ENCODE peak calls at places on chromosome 20, in ten cellular contexts. C is endothelial cell; B is activated CD8-positive, alpha-beta T cell treated with anti-CD3 and anti-CD28 coated beads for 36 hours; L is progenitor cell of endocrine pancreas; M is neural crest cell; D is lung; Q is osteoblast; T is mucosa of descending colon; A is A549; H is CD4-positive, alpha-beta T cell. F is an unnamed sample.

GRCh38 chr20:1468117-1468624 is 1.5 kb upstream of the NSFL1C start:
- DNase-seq in T (no peak), H (no peak), C (no peak), A (no peak), Q (no peak), B (no peak), D (no peak), M (no peak), L (no peak), F (no peak)

GRCh38 chr20:953742-954141 is 37.6 kb upstream of the ANGPT4 start:
- DNase-seq in A (peak), T (no peak), M (no peak), H (no peak), B (no peak), L (no peak), Q (no peak), D (no peak), C (peak), F (no peak)

GRCh38 chr20:63748356-63749270 is 9.0 kb downstream of the SLC2A4RG start:
- DNase-seq in C (no peak), H (no peak), D (no peak), M (no peak), B (no peak), L (no peak), T (no peak), A (no peak), Q (peak), F (no peak)

GRCh38 chr20:1187605-1188171 is 2.9 kb upstream of the TMEM74B start:
- DNase-seq in A (no peak), L (no peak), Q (no peak), M (no peak), B (no peak), T (no peak), H (no peak), D (no peak), C (no peak), F (no peak)

GRCh38 chr20:56989516-56989915 is 276.9 kb downstream of the BMP7 start:
- DNase-seq in D (no peak), M (no peak), B (no peak), L (no peak), A (no peak), Q (no peak), T (no peak), C (no peak), H (no peak), F (no peak)

GRCh38 chr20:36613974-36614373 is 8.4 kb downstream of the RAB5IF start:
- DNase-seq in A (no peak), B (no peak), Q (no peak), M (no peak), D (peak), L (no peak), T (peak), C (no peak), H (no peak), F (peak)

GRCh38 chr20:14712302-14712739 is 374.9 kb upstream of the FLRT3 start:
- DNase-seq in D (no peak), A (peak), L (no peak), M (no peak), T (no peak), B (no peak), Q (no peak), C (no peak), H (no peak), F (no peak)

GRCh38 chr20:23926941-23927872 is 47.7 kb upstream of the CST5 start:
- DNase-seq in D (no peak), M (no peak), T (no peak), A (no peak), L (no peak), C (no peak), Q (no peak), H (no peak), B (no peak), F (no peak)

GRCh38 chr20:62938105-62938888 is at the start of gene GID8:
- DNase-seq in A (peak), L (peak), M (peak), B (peak), C (peak), T (peak), H (peak), D (no peak), Q (peak), F (peak)

GRCh38 chr20:51132286-51132810 is 109.4 kb upstream of the KCNG1 start:
- DNase-seq in B (no peak), Q (no peak), M (no peak), T (peak), L (no peak), H (no peak), C (no peak), D (no peak), A (no peak), F (no peak)

GRCh38 chr20:44309763-44310663 is 989 bp downstream of the FITM2 start:
- DNase-seq in A (no peak), C (no peak), B (no peak), D (no peak), T (peak), M (no peak), Q (peak), L (no peak), H (no peak), F (no peak)

GRCh38 chr20:10553326-10553984 is 118.3 kb downstream of the SLX4IP start:
- DNase-seq in M (peak), D (peak), L (peak), T (peak), Q (no peak), C (peak), H (no peak), A (peak), B (peak), F (peak)

GRCh38 chr20:46872315-46873211 is 22.1 kb upstream of the EYA2 start:
- DNase-seq in Q (no peak), T (no peak), L (no peak), H (no peak), C (no peak), D (no peak), B (peak), M (no peak), A (no peak), F (no peak)

GRCh38 chr20:19981091-19981490 is 36.1 kb upstream of the NAA20 start:
- DNase-seq in B (no peak), Q (no peak), T (no peak), A (no peak), C (no peak), L (no peak), H (no peak), D (no peak), M (no peak), F (no peak)

GRCh38 chr20:12966468-12967085 is 42.2 kb upstream of the SPTLC3 start:
- DNase-seq in B (no peak), A (no peak), T (peak), Q (peak), M (no peak), C (no peak), D (no peak), L (no peak), H (no peak), F (no peak)

GRCh38 chr20:19966840-19967239 is 50.3 kb upstream of the NAA20 start:
- DNase-seq in A (no peak), C (no peak), T (peak), B (no peak), L (no peak), Q (no peak), H (no peak), M (no peak), D (no peak), F (no peak)

GRCh38 chr20:24317224-24317623 is 152.2 kb upstream of the SYNDIG1 start:
- DNase-seq in D (no peak), H (no peak), B (no peak), L (no peak), Q (no peak), T (no peak), M (no peak), A (no peak), C (no peak), F (no peak)